ENCODE peak calls at places on chromosomes 12 and 14, in ten cellular contexts. K is WTC11, M is left lung, B is GM10248, C is AG04449, I is lung, R is endothelial cell, V is cardiac fibroblast, G is heart left ventricle, P is heart right ventricle. D is an unnamed sample.

GRCh38 chr12:65474831-65475230 is 196.3 kb downstream of the MSRB3 start:
- DNase-seq in K (no peak), M (no peak), B (no peak), C (no peak), I (no peak), R (no peak), V (no peak), G (no peak), P (no peak), D (no peak)

GRCh38 chr14:68548194-68549056 is 244.4 kb downstream of the ZFP36L1 start:
- DNase-seq in K (no peak), M (peak; percentile 73), B (no peak), C (peak; percentile 95), I (peak; percentile 74), R (no peak), V (peak; percentile 99), G (peak; percentile 88), P (peak; percentile 87), D (no peak)

GRCh38 chr12:115354007-115354452 is 670.1 kb upstream of the TBX3 start:
- DNase-seq in K (no peak), M (no peak), B (peak; percentile 15), C (peak; percentile 88), I (peak; percentile 44), R (no peak), V (peak; percentile 96), G (no peak), P (peak; percentile 18), D (no peak)

GRCh38 chr14:84541008-84541407 is 988.9 kb upstream of the FLRT2 start:
- DNase-seq in K (no peak), M (no peak), B (no peak), C (no peak), I (no peak), R (no peak), V (no peak), G (no peak), P (no peak), D (no peak)

GRCh38 chr12:14238224-14238792 is 127.2 kb upstream of the ATF7IP start:
- DNase-seq in K (no peak), M (no peak), B (no peak), C (no peak), I (no peak), R (no peak), V (peak; percentile 67), G (no peak), P (no peak), D (no peak)

GRCh38 chr14:24416932-24417619 is 12.4 kb downstream of the CBLN3 start:
- DNase-seq in K (no peak), M (no peak), B (no peak), C (no peak), I (no peak), R (no peak), V (no peak), G (no peak), P (no peak), D (no peak)

GRCh38 chr12:24839268-24839791 is 109.6 kb downstream of the BCAT1 start:
- DNase-seq in K (no peak), M (no peak), B (peak; percentile 50), C (no peak), I (no peak), R (no peak), V (no peak), G (no peak), P (no peak), D (peak; percentile 55)

GRCh38 chr12:119068129-119068856 is 87.0 kb downstream of the SRRM4 start:
- DNase-seq in K (no peak), M (no peak), B (no peak), C (no peak), I (no peak), R (no peak), V (no peak), G (no peak), P (peak; percentile 13), D (no peak)

GRCh38 chr14:68143341-68143807 is 323.8 kb downstream of the RAD51B start:
- DNase-seq in K (no peak), M (no peak), B (no peak), C (no peak), I (peak; percentile 58), R (no peak), V (peak; percentile 98), G (peak; percentile 80), P (peak; percentile 67), D (no peak)

GRCh38 chr12:39372204-39372925 is 70.6 kb downstream of the KIF21A start:
- DNase-seq in K (no peak), M (no peak), B (no peak), C (no peak), I (no peak), R (no peak), V (no peak), G (no peak), P (no peak), D (no peak)

GRCh38 chr12:94277426-94278000 is 129.1 kb downstream of the PLXNC1 start:
- DNase-seq in K (no peak), M (no peak), B (no peak), C (no peak), I (no peak), R (no peak), V (peak; percentile 45), G (no peak), P (no peak), D (no peak)

GRCh38 chr12:21428241-21428640 is 9.2 kb upstream of the PYROXD1 start:
- DNase-seq in K (no peak), M (no peak), B (no peak), C (no peak), I (no peak), R (no peak), V (no peak), G (no peak), P (no peak), D (no peak)

GRCh38 chr14:55734731-55735130 is 154.7 kb downstream of the KTN1 start:
- DNase-seq in K (no peak), M (no peak), B (no peak), C (no peak), I (no peak), R (no peak), V (no peak), G (no peak), P (no peak), D (no peak)

GRCh38 chr12:66048218-66048842 is 82.2 kb downstream of the LLPH start:
- DNase-seq in K (no peak), M (no peak), B (no peak), C (no peak), I (no peak), R (no peak), V (no peak), G (no peak), P (no peak), D (no peak)

GRCh38 chr14:49895480-49895879 is 2.6 kb downstream of the ARF6 start:
- DNase-seq in K (no peak), M (no peak), B (no peak), C (no peak), I (no peak), R (no peak), V (no peak), G (no peak), P (no peak), D (no peak)

GRCh38 chr12:82329508-82329907 is 28.7 kb downstream of the CCDC59 start:
- DNase-seq in K (no peak), M (no peak), B (no peak), C (no peak), I (no peak), R (no peak), V (no peak), G (no peak), P (no peak), D (no peak)

GRCh38 chr12:82325540-82326336 is 32.4 kb downstream of the CCDC59 start:
- DNase-seq in K (no peak), M (no peak), B (no peak), C (no peak), I (no peak), R (no peak), V (no peak), G (no peak), P (no peak), D (no peak)

DNA sequence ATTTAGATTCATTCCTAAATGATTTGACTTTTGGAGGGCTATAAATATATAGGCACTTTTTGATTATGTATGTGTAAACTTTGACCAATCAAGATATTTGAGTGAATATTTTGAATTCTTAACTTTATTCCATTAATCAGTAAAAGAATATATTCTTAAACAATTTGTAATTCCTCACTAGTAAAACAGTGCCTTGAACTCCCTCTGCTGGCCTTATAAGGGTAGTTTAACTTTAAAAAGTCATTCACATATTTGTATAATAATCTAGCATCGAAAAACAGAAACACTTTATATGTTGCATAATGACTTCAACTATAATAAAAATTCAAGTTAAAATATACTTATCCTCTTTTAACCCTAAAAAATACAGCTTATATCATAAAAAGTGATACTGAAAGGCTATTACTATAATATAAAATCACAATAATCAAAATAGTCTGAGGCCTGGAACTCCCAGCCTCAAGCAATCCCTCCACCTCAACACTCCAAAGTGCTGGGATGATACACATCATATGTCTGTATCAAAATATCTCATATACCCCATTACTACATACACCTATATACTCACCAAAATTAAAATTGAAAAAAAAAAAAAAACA is 31.2 kb downstream of the CCDC59 start:
- DNase-seq in K (no peak), M (no peak), B (peak; percentile 3), C (no peak), I (no peak), R (no peak), V (peak; percentile 51), G (no peak), P (no peak), D (no peak)
- TF ChIP-seq CTCF in K (peak; percentile 26), M (no peak), B (peak; percentile 36), C (peak; percentile 28), I (no peak), R (peak; percentile 75), V (peak; percentile 48), G (peak; percentile 15), P (peak; percentile 61), D (no peak)

DNA sequence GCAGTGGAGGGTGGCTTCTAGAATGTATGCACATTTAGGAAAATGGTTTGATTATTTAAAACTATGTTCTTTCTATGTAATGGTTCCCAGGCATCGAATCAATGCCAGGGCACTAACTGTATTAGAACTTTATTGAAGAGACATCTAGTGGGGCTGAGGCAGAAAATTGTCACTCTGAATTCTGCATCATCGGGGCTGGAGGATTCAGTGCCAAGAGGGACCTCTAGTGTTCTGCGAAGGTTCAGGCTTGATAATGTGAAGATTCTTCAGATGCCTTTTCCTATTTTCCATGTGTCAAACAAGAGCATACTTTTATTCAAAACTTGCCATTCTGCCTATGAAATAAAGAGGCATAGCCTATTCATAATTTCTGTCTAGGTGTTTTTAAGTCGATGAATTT is 146.3 kb downstream of the CAND1 start:
- DNase-seq in K (peak; percentile 35), M (no peak), B (peak; percentile 9), C (no peak), I (no peak), R (peak; percentile 10), V (peak; percentile 56), G (no peak), P (no peak), D (peak; percentile 25)
- TF ChIP-seq CTCF in K (no peak), M (no peak), B (peak; percentile 57), C (peak; percentile 57), I (no peak), R (no peak), V (peak; percentile 56), G (no peak), P (peak; percentile 62), D (no peak)

GRCh38 chr12:121837680-121838079 is 21.0 kb downstream of the HPD start:
- DNase-seq in K (no peak), M (no peak), B (no peak), C (no peak), I (no peak), R (no peak), V (no peak), G (no peak), P (no peak), D (no peak)
- TF ChIP-seq CTCF in K (no peak), M (no peak), B (no peak), C (no peak), I (no peak), R (no peak), V (no peak), G (no peak), P (no peak), D (no peak)

GRCh38 chr14:29529418-29529817 is 398.2 kb downstream of the PRKD1 start:
- DNase-seq in K (no peak), M (no peak), B (no peak), C (no peak), I (no peak), R (peak; percentile 58), V (peak; percentile 7), G (no peak), P (no peak), D (no peak)
- TF ChIP-seq CTCF in K (peak; percentile 34), M (no peak), B (no peak), C (peak; percentile 14), I (no peak), R (peak; percentile 86), V (peak; percentile 26), G (no peak), P (no peak), D (no peak)